ENCODE peak calls at places on chromosomes 12 and 14, in six cellular contexts. H, Z, C, E, L and U are unnamed samples.

GRCh38 chr12:52628111-52628507 is 9.8 kb upstream of the KRT73 start:
- DNase-seq in H (no peak), Z (no peak), C (no peak), E (no peak), L (no peak), U (no peak)

GRCh38 chr14:50607181-50607580 is 47.2 kb downstream of the ATL1 start:
- DNase-seq in H (no peak), Z (no peak), C (no peak), E (no peak), L (no peak), U (no peak)

GRCh38 chr12:57033428-57033827 is 16.5 kb downstream of the MYO1A start:
- DNase-seq in H (no peak), Z (no peak), C (no peak), E (no peak), L (no peak), U (no peak)

GRCh38 chr12:110107369-110108281 is 16.5 kb upstream of the IFT81 start:
- DNase-seq in H (peak; percentile 29), Z (no peak), C (no peak), E (no peak), L (no peak), U (no peak)

GRCh38 chr12:23473071-23473470 is 476.4 kb downstream of the SOX5 start:
- DNase-seq in H (no peak), Z (no peak), C (no peak), E (no peak), L (no peak), U (no peak)

GRCh38 chr14:28707814-28708213 is 58.8 kb upstream of the FOXG1 start:
- DNase-seq in H (no peak), Z (no peak), C (no peak), E (no peak), L (no peak), U (no peak)

GRCh38 chr12:27644446-27644845 is 51.8 kb upstream of the REP15 start:
- DNase-seq in H (no peak), Z (no peak), C (no peak), E (no peak), L (no peak), U (no peak)

GRCh38 chr12:53097564-53098353 is at the start of gene IGFBP6:
- DNase-seq in H (peak; percentile 74), Z (no peak), C (peak; percentile 74), E (no peak), L (no peak), U (no peak)

GRCh38 chr14:103646189-103646588 is 17.2 kb downstream of the KLC1 start:
- DNase-seq in H (no peak), Z (no peak), C (no peak), E (no peak), L (no peak), U (no peak)

GRCh38 chr12:106790020-106790419 is 15.5 kb downstream of the RIC8B start:
- DNase-seq in H (no peak), Z (no peak), C (no peak), E (no peak), L (no peak), U (no peak)

GRCh38 chr14:106681161-106681955 is 1155.0 kb downstream of the TMEM121 start:
- DNase-seq in H (no peak), Z (no peak), C (no peak), E (no peak), L (no peak), U (no peak)

GRCh38 chr14:77041837-77042557 is 13.5 kb upstream of the IRF2BPL start:
- DNase-seq in H (peak; percentile 77), Z (no peak), C (no peak), E (no peak), L (no peak), U (no peak)

GRCh38 chr12:52837341-52837741 is 3.2 kb upstream of the KRT79 start:
- DNase-seq in H (no peak), Z (no peak), C (no peak), E (peak; percentile 2), L (no peak), U (no peak)

DNA sequence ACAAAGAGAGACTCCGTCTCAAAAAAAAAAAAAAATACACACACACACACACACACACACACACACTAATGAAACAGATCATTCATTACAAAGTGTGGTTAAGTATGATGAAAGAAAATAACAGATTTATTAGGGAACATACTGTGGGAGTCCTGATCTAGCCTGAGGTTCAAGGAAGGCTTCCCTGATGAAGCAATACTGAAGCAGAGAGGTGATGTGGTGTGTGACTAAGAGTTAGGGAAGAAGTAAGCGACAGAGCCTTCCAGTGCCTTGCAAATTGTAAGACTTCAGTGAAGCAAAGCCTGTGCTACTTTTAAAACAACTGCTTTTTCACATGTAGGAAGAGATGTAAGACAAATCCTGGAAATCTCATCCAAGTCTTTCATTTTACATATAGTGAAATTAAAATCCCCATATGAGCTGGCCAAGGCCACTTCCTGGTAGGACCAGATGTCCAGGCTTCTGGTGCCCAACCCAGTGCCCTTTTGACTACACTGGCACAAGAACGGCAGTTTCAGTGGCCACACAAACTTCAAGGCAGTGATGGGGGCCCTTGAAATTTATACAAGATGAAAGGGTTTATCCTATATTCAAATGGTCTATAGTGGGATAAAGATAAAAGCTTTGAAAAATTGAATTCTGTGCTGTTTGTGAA is 86.2 kb downstream of the STON2 start:
- DNase-seq in H (no peak), Z (no peak), C (no peak), E (no peak), L (no peak), U (no peak)
- H3K27ac ChIP-seq in H (no peak overlapping the region), Z (no peak overlapping the region), C (no peak overlapping the region), E (no peak overlapping the region), L (no peak overlapping the region), U (no peak overlapping the region)

DNA sequence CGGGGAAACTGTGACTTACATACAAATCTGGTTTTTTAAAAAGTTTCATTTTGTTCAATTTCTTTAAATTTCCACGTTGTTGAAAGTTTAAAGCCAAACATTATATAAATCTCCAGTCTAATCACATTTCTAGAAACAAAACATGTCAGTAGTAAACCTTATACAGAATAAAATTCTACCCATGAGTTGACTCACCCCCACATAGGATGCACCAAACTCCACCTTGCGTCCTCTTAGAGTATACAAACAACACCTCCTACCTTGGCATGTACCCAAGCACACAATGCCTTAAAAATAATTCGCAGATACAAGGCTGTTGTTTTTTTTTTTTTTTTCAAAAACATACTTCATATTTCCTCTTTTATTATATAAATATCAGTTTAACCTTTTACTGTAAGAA is 3.4 kb downstream of the FBXL14 start:
- DNase-seq in H (no peak), Z (no peak), C (peak; percentile 55), E (no peak), L (no peak), U (no peak)
- H3K27ac ChIP-seq in H (no peak overlapping the region), Z (peak overlapping the region; percentile 73), C (peak overlapping the region; percentile 94), E (peak overlapping the region; percentile 81), L (no peak overlapping the region), U (peak overlapping the region; percentile 76)

DNA sequence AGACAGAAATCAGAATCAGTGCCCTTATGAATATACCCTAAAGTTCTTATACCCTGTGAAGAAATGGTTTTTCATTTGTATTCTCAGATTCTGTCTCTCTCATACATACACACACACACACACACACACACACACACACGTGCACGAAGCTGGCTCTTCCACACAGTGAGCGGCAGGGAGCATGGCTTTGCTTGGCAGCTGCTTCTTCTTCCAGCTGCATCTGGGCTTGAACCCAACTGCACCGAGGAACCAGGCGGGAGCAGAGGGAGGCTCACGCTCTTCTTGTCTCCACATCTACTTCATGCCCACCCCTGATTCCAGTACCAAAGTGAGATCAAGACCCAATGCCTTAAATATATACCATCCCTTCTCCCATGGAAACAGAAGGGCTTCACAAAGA is 19.4 kb downstream of the GRIN2B start:
- DNase-seq in H (no peak), Z (no peak), C (no peak), E (no peak), L (no peak), U (no peak)
- H3K27ac ChIP-seq in H (no peak overlapping the region), Z (no peak overlapping the region), C (no peak overlapping the region), E (no peak overlapping the region), L (no peak overlapping the region), U (no peak overlapping the region)

GRCh38 chr14:55317907-55318306 is 46.7 kb downstream of the FBXO34 start:
- DNase-seq in H (no peak), Z (no peak), C (no peak), E (no peak), L (no peak), U (no peak)
- H3K27ac ChIP-seq in H (no peak overlapping the region), Z (no peak overlapping the region), C (no peak overlapping the region), E (no peak overlapping the region), L (no peak overlapping the region), U (peak overlapping the region; percentile 44)

GRCh38 chr12:76259071-76259470 is 89.1 kb downstream of the BBS10 start:
- DNase-seq in H (no peak), Z (no peak), C (peak; percentile 56), E (no peak), L (no peak), U (no peak)

GRCh38 chr12:76256904-76257303 is 91.3 kb downstream of the BBS10 start:
- DNase-seq in H (no peak), Z (no peak), C (no peak), E (no peak), L (no peak), U (no peak)

GRCh38 chr12:76256341-76256740 is 91.9 kb downstream of the BBS10 start:
- DNase-seq in H (no peak), Z (no peak), C (no peak), E (no peak), L (no peak), U (no peak)

GRCh38 chr12:76260390-76260748 is 87.8 kb downstream of the BBS10 start:
- DNase-seq in H (no peak), Z (no peak), C (no peak), E (no peak), L (no peak), U (no peak)

DNA sequence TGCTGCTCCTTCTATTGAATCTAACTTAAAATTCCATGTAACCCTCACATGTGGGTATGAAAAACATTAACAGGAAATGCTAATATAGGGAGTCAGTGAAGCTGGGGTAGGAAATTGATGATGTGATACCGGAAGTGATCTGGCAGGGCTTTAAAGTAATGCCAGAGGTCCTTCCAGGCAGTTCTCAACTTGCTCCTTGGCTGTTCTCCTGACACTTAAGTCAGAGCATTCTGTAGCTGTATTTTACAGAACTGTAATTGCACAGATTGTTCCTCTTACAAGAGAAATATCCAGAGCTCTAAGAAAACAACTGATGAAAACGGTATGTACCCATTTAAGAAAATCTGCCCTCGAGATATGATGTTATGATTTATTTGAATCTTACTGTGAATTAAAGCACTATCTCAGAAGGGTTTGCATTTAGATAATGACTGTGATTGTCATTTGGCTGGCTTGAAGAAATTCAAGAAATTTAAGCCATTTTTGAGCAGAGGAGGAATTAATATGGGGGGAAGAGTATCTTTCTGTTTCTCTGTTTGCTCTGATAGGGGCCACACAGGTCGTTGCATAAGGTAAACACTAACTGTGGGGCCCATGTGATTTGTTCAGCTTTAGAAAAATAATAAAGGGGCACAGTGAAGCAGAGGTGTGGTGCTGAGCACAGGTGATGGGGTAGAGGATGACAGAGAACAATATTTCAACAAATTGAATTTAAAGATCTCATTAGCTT is 88.4 kb downstream of the BBS10 start:
- DNase-seq in H (no peak), Z (no peak), C (no peak), E (no peak), L (no peak), U (no peak)
- H3K27ac ChIP-seq in H (no peak overlapping the region), Z (no peak overlapping the region), C (peak overlapping the region; percentile 71), E (no peak overlapping the region), L (no peak overlapping the region), U (peak overlapping the region; percentile 76)